ENCODE peak calls at places on chromosomes 4 and X, in nine cellular contexts. M is breast epithelium; N is naive thymus-derived CD4-positive, alpha-beta T cell; O is SK-N-SH; J is H9; Q is right lobe of liver; D is transverse colon; Z is neural progenitor cell; B is GM23248. L is an unnamed sample.

GRCh38 chr4:89482248-89482647 is 174.6 kb upstream of the GPRIN3 start:
- DNase-seq in M (no peak), N (no peak), O (peak), J (peak), Q (no peak), D (no peak), Z (peak), B (peak), L (no peak)

GRCh38 chr4:37693450-37694190 is 7.4 kb upstream of the RELL1 start:
- DNase-seq in M (no peak), N (no peak), O (no peak), J (no peak), Q (no peak), D (no peak), Z (no peak), B (peak), L (no peak)

GRCh38 chr4:176425035-176425434 is 105.3 kb downstream of the SPCS3 start:
- DNase-seq in M (no peak), N (no peak), O (no peak), J (no peak), Q (no peak), D (no peak), Z (no peak), B (peak), L (no peak)

GRCh38 chr4:134189949-134190348 is 11.6 kb downstream of the PABPC4L start:
- DNase-seq in M (no peak), N (no peak), O (no peak), J (no peak), Q (no peak), D (no peak), Z (no peak), B (no peak), L (no peak)

GRCh38 chr4:171880136-171880535 is 66.9 kb downstream of the GALNTL6 start:
- DNase-seq in M (no peak), N (no peak), O (no peak), J (no peak), Q (no peak), D (no peak), Z (peak), B (peak), L (no peak)

GRCh38 chr4:93791570-93792195 is 36.9 kb upstream of the ATOH1 start:
- DNase-seq in M (no peak), N (no peak), O (peak), J (peak), Q (no peak), D (peak), Z (peak), B (peak), L (peak)

GRCh38 chr4:7815562-7815961 is 124.1 kb downstream of the AFAP1 start:
- DNase-seq in M (no peak), N (no peak), O (no peak), J (no peak), Q (no peak), D (no peak), Z (no peak), B (peak), L (no peak)

GRCh38 chrX:123171781-123172180 is 12.3 kb upstream of the GRIA3 start:
- DNase-seq in M (no peak), N (no peak), O (no peak), J (no peak), Q (no peak), D (no peak), Z (no peak), B (peak), L (no peak)

GRCh38 chr4:124183926-124184325 is 528.6 kb downstream of the ANKRD50 start:
- DNase-seq in M (no peak), N (no peak), O (no peak), J (no peak), Q (no peak), D (no peak), Z (no peak), B (peak), L (no peak)

GRCh38 chr4:87120411-87121162 is 99.8 kb downstream of the KLHL8 start:
- DNase-seq in M (peak), N (no peak), O (no peak), J (no peak), Q (peak), D (peak), Z (no peak), B (no peak), L (no peak)

GRCh38 chrX:17622331-17622730 is 115.0 kb upstream of the SCML1 start:
- DNase-seq in M (no peak), N (no peak), O (no peak), J (no peak), Q (no peak), D (no peak), Z (no peak), B (no peak), L (no peak)

GRCh38 chr4:184838249-184839074 is 12.7 kb upstream of the ACSL1 start:
- DNase-seq in M (no peak), N (no peak), O (no peak), J (no peak), Q (no peak), D (no peak), Z (no peak), B (peak), L (no peak)

DNA sequence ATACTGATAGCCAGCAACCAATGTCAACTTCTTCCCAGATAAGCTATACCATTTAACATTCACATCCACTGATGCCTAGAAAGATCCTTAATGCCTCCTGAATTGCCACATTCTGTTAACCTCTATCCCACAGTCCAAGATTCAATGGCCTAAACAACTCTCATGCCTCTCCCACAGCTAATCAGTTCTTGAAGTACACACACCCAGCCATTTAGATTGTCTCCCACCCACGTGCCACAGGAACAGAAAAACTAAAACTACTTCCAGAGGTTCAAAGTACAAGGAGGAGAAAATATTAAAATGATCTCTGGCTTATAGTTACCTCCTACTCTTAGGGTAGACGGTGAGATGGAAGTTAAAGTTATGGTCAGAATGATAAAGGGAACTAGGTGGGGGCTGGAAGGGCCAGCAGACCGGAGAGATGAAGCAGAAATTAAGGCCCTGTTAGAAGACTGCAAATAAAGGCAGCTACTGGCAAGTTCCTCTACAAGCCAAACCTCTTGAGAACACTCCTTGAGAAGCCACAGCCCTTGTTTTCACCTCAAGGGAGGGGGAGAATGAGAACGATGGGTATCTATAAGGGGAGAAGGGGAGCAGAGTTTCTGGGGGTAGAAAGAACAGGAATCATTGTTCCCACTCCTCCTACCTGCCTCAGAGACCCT is 5.3 kb downstream of the MED14 start:
- DNase-seq in M (no peak), N (no peak), O (no peak), J (no peak), Q (no peak), D (peak), Z (no peak), B (no peak), L (no peak)
- H3K27ac ChIP-seq in M (no peak), N (peak), O (no peak), J (no peak), Q (no peak), D (peak), Z (peak), B (no peak), L (no peak)

GRCh38 chrX:317424-318067 is 1.1 kb downstream of the GTPBP6 start:
- DNase-seq in M (peak), N (no peak), O (peak), J (no peak), Q (no peak), D (no peak), Z (no peak), B (peak), L (no peak)
- H3K27ac ChIP-seq in M (peak), N (peak), O (peak), J (no peak), Q (no peak), D (peak), Z (peak), B (peak), L (peak)

GRCh38 chrX:13170966-13171558 is 126.6 kb upstream of the FAM9C start:
- DNase-seq in M (no peak), N (no peak), O (no peak), J (no peak), Q (no peak), D (no peak), Z (no peak), B (no peak), L (no peak)
- H3K27ac ChIP-seq in M (no peak), N (no peak), O (no peak), J (no peak), Q (no peak), D (no peak), Z (no peak), B (no peak), L (no peak)

DNA sequence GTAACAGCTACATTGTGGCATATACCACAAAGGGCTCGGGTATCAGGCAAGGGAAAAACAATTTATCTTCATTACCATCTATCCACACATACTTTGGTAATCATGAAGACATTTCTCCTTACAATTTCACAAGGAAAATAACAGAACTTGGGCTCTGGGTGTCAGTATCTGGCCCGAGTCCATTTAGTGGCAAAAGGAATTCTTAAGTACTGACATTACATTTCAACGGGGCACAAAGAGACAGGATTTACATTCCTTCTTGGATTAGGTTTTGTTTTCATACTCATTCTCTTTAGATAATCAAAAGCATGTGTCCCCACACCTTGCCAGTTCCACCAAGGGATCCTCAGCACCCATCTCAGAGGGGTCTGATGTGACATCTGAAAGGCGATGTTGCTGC is 118.4 kb downstream of the PALLD start:
- DNase-seq in M (no peak), N (no peak), O (no peak), J (no peak), Q (no peak), D (no peak), Z (peak), B (peak), L (no peak)
- H3K27ac ChIP-seq in M (no peak), N (no peak), O (no peak), J (no peak), Q (no peak), D (no peak), Z (peak), B (no peak), L (no peak)

GRCh38 chr4:40848981-40849380 is 99.2 kb downstream of the NSUN7 start:
- DNase-seq in M (no peak), N (no peak), O (no peak), J (no peak), Q (no peak), D (no peak), Z (no peak), B (peak), L (no peak)
- H3K27ac ChIP-seq in M (no peak), N (no peak), O (no peak), J (no peak), Q (no peak), D (no peak), Z (no peak), B (no peak), L (no peak)

GRCh38 chrX:24055043-24055356 is 244 bp downstream of the EIF2S3 start:
- DNase-seq in M (no peak), N (no peak), O (no peak), J (no peak), Q (no peak), D (no peak), Z (no peak), B (no peak), L (no peak)
- H3K27ac ChIP-seq in M (peak), N (no peak), O (peak), J (peak), Q (peak), D (no peak), Z (peak), B (no peak), L (peak)